ENCODE peak calls at places on chromosomes 12 and 14, in ten cellular contexts. V is dorsolateral prefrontal cortex, K is Right ventricle myocardium inferior, A is neural crest cell, H is brain microvascular endothelial cell, N is mesothelial cell of epicardium, T is epithelial cell of prostate, Y is fibroblast of lung, S is left cardiac atrium, U is SK-MEL-5. X is an unnamed sample.

GRCh38 chr12:121964813-121965643 is 46.6 kb downstream of the CFAP251 start:
- DNase-seq in T (peak; percentile 14), U (peak; percentile 74), K (no peak), V (no peak), H (peak; percentile 9), Y (peak; percentile 44), A (no peak), N (no peak), S (no peak), X (no peak)

GRCh38 chr12:116540617-116541152 is 18.5 kb upstream of the MAP1LC3B2 start:
- DNase-seq in K (no peak), T (no peak), U (no peak), N (no peak), V (no peak), S (no peak), A (no peak), Y (no peak), H (no peak), X (no peak)

GRCh38 chr14:72771561-72771960 is 122.3 kb downstream of the DPF3 start:
- DNase-seq in Y (no peak), A (no peak), T (no peak), S (no peak), U (no peak), V (no peak), K (no peak), H (no peak), N (no peak), X (no peak)

GRCh38 chr14:62694075-62694474 is 351.2 kb downstream of the KCNH5 start:
- DNase-seq in A (no peak), T (peak; percentile 87), U (no peak), S (no peak), N (no peak), H (peak; percentile 56), K (no peak), V (no peak), Y (peak; percentile 99), X (no peak)

GRCh38 chr14:44846232-44846824 is 115.4 kb downstream of the KLHL28 start:
- DNase-seq in T (no peak), Y (peak; percentile 57), S (no peak), A (peak; percentile 14), U (peak; percentile 70), H (peak; percentile 28), V (no peak), N (no peak), K (no peak), X (no peak)

GRCh38 chr12:124814741-124815613 is 48.7 kb downstream of the SCARB1 start:
- DNase-seq in N (no peak), A (no peak), S (no peak), V (no peak), K (no peak), T (no peak), H (no peak), U (no peak), Y (peak; percentile 18), X (peak; percentile 46)

GRCh38 chr12:113474635-113475436 is 3.2 kb upstream of the LHX5 start:
- DNase-seq in U (no peak), A (no peak), K (no peak), Y (no peak), N (no peak), V (no peak), S (no peak), H (no peak), T (no peak), X (no peak)

GRCh38 chr14:69314327-69314726 is 54.4 kb downstream of the GALNT16 start:
- DNase-seq in U (no peak), A (no peak), T (no peak), S (no peak), N (no peak), H (no peak), Y (no peak), V (no peak), K (no peak), X (no peak)